ENCODE peak calls at places on chromosomes 13 and 19, in nine cellular contexts. W is nephron progenitor cell, Q is AG10803, N is lung, S is heart right ventricle, X is endothelial cell, D is AG09309, K is hepatocyte, Y is GM20000. I is an unnamed sample.

GRCh38 chr13:83508905-83509304 is 373.4 kb downstream of the SLITRK1 start:
- DNase-seq in S (no peak), K (no peak), Q (no peak), X (no peak), N (no peak), W (no peak), D (no peak), Y (no peak), I (no peak)

GRCh38 chr19:1106841-1107654 is 3.3 kb downstream of the GPX4 start:
- DNase-seq in N (no peak), S (no peak), K (peak), D (no peak), X (no peak), Y (no peak), W (no peak), Q (peak), I (no peak)

GRCh38 chr13:51971520-51972426 is 39.5 kb downstream of the ATP7B start:
- DNase-seq in W (no peak), D (no peak), S (no peak), N (no peak), Y (no peak), Q (no peak), X (no peak), K (no peak), I (no peak)

GRCh38 chr19:2488942-2489731 is 13.2 kb downstream of the GADD45B start:
- DNase-seq in X (peak), K (peak), Q (peak), W (peak), Y (peak), N (peak), D (no peak), S (peak), I (peak)

GRCh38 chr19:17703823-17704463 is 15.3 kb upstream of the MAP1S start:
- DNase-seq in X (peak), D (no peak), S (peak), K (no peak), N (no peak), Y (peak), W (peak), Q (peak), I (peak)

GRCh38 chr19:34430738-34431625 is 2.8 kb downstream of the UBA2 start:
- DNase-seq in S (no peak), D (no peak), N (no peak), W (peak), K (peak), X (peak), Y (peak), Q (peak), I (no peak)

GRCh38 chr19:3413796-3414327 is 47.5 kb downstream of the NFIC start:
- DNase-seq in N (no peak), W (no peak), S (no peak), D (no peak), X (no peak), K (no peak), Y (no peak), Q (no peak), I (peak)

GRCh38 chr19:32165750-32166149 is 179.7 kb upstream of the ZNF507 start:
- DNase-seq in K (no peak), W (no peak), Q (no peak), N (peak), X (no peak), Y (no peak), D (no peak), S (no peak), I (no peak)

GRCh38 chr19:38686530-38686888 is 39.1 kb downstream of the ACTN4 start:
- DNase-seq in Q (no peak), D (no peak), X (no peak), N (no peak), S (no peak), K (no peak), Y (peak), W (no peak), I (no peak)

GRCh38 chr19:16315825-16316505 is 8.7 kb upstream of the KLF2 start:
- DNase-seq in S (peak), W (no peak), N (peak), K (peak), Y (no peak), Q (peak), D (peak), X (no peak), I (no peak)

GRCh38 chr19:16769385-16769784 is 49.7 kb downstream of the NWD1 start:
- DNase-seq in W (no peak), S (no peak), Y (no peak), X (no peak), N (no peak), Q (no peak), D (no peak), K (no peak), I (no peak)

GRCh38 chr19:12778020-12778904 is 2.9 kb upstream of the HOOK2 start:
- DNase-seq in X (peak), Y (peak), K (peak), D (no peak), N (peak), S (peak), W (peak), Q (peak), I (peak)

GRCh38 chr13:106104281-106104901 is 431.1 kb downstream of the EFNB2 start:
- DNase-seq in W (no peak), X (no peak), D (peak), K (peak), N (no peak), Y (no peak), Q (peak), S (no peak), I (no peak)

GRCh38 chr13:33445024-33445423 is 159.5 kb upstream of the STARD13 start:
- DNase-seq in N (no peak), Y (no peak), Q (no peak), W (no peak), D (no peak), X (no peak), K (no peak), S (no peak), I (no peak)

GRCh38 chr19:7830823-7831222 is 805 bp downstream of the EVI5L start:
- DNase-seq in Y (no peak), K (no peak), X (no peak), N (no peak), W (no peak), S (no peak), D (no peak), Q (no peak), I (no peak)

GRCh38 chr13:80297503-80297902 is 43.4 kb downstream of the SPRY2 start:
- DNase-seq in S (no peak), W (no peak), D (no peak), N (no peak), X (no peak), Y (no peak), K (no peak), Q (no peak), I (no peak)

GRCh38 chr19:8057545-8058270 is 5.1 kb downstream of the CCL25 start:
- DNase-seq in K (no peak), Q (no peak), D (no peak), Y (no peak), W (no peak), N (no peak), X (no peak), S (no peak), I (no peak)

GRCh38 chr19:10389863-10390262 is 9.5 kb upstream of the TYK2 start:
- DNase-seq in X (no peak), S (no peak), D (no peak), W (no peak), Q (no peak), N (no peak), K (no peak), Y (peak), I (no peak)

GRCh38 chr13:98365291-98365690 is 188.2 kb upstream of the RNF113B start:
- DNase-seq in K (no peak), W (no peak), D (no peak), S (no peak), N (no peak), X (no peak), Q (peak), Y (no peak), I (no peak)

GRCh38 chr13:96089749-96090239 is at the start of gene HS6ST3:
- DNase-seq in S (peak), W (peak), Q (peak), D (no peak), X (peak), Y (peak), K (no peak), N (no peak), I (peak)

GRCh38 chr13:20359335-20359734 is 127.2 kb upstream of the GJB6 start:
- DNase-seq in Y (no peak), S (no peak), K (no peak), X (no peak), Q (peak), W (no peak), D (peak), N (no peak), I (no peak)

GRCh38 chr13:45280751-45281634 is 60.0 kb downstream of the TPT1 start:
- DNase-seq in X (peak), D (peak), Y (peak), K (peak), W (peak), Q (peak), N (peak), S (peak), I (peak)

GRCh38 chr13:36421447-36421846 is 10.8 kb upstream of the CCNA1 start:
- DNase-seq in Y (no peak), X (no peak), Q (peak), K (no peak), W (no peak), S (no peak), N (no peak), D (no peak), I (no peak)

GRCh38 chr13:58908019-58908679 is 1255.6 kb downstream of the DIAPH3 start:
- DNase-seq in Y (no peak), D (no peak), S (no peak), N (no peak), K (no peak), W (no peak), X (no peak), Q (no peak), I (no peak)

GRCh38 chr13:58906329-58907007 is 1257.3 kb downstream of the DIAPH3 start:
- DNase-seq in K (no peak), X (no peak), N (no peak), Y (no peak), W (no peak), S (no peak), Q (no peak), D (no peak), I (no peak)

DNA sequence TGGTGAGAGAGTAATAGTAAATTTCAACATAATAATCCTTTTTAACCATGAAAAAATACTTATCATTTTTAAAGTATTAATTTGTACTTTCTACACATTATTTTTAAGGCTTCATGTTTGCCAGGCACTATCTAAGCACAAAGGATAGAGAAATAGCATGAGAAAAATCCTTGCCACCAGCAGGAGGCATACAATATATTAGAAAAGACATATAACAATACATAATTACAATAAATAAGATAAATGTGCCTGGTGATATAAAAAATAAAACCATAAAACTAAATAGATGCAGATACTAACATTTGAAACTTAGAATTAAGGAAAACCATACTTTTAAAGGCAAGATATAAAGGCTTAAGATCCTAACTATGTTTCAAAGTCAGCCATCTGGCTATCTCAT is 1256.4 kb downstream of the DIAPH3 start:
- DNase-seq in X (no peak), N (no peak), Q (no peak), W (no peak), Y (no peak), D (no peak), K (no peak), S (no peak), I (no peak)
- TF ChIP-seq CTCF in X (no peak), N (no peak), Q (no peak), W (no peak), Y (no peak), D (no peak), K (no peak), S (no peak), I (no peak)

GRCh38 chr13:46831588-46832194 is 34.7 kb upstream of the ESD start:
- DNase-seq in Q (peak), Y (peak), K (peak), N (peak), D (peak), X (peak), W (peak), S (no peak), I (peak)
- TF ChIP-seq CTCF in Q (peak), Y (peak), K (peak), N (peak), D (peak), X (peak), W (peak), S (peak), I (peak)

GRCh38 chr19:46328079-46328478 is 18.8 kb upstream of the PPP5C start:
- DNase-seq in W (no peak), Y (no peak), N (no peak), K (no peak), D (no peak), Q (no peak), S (no peak), X (no peak), I (no peak)
- TF ChIP-seq CTCF in W (no peak), Y (no peak), N (no peak), K (no peak), D (no peak), Q (no peak), S (no peak), X (no peak), I (no peak)

GRCh38 chr13:99766641-99767045 is 204.9 kb downstream of the ZIC5 start:
- DNase-seq in W (no peak), K (no peak), Y (no peak), X (no peak), Q (no peak), N (no peak), S (no peak), D (no peak), I (no peak)
- TF ChIP-seq CTCF in W (no peak), K (peak), Y (no peak), X (no peak), Q (no peak), N (no peak), S (no peak), D (peak), I (no peak)

GRCh38 chr13:97333983-97334382 is 100.0 kb upstream of the RAP2A start:
- DNase-seq in X (no peak), W (no peak), S (no peak), K (no peak), D (no peak), Y (no peak), Q (no peak), N (no peak), I (no peak)
- TF ChIP-seq CTCF in X (no peak), W (no peak), S (no peak), K (no peak), D (no peak), Y (no peak), Q (no peak), N (no peak), I (no peak)

DNA sequence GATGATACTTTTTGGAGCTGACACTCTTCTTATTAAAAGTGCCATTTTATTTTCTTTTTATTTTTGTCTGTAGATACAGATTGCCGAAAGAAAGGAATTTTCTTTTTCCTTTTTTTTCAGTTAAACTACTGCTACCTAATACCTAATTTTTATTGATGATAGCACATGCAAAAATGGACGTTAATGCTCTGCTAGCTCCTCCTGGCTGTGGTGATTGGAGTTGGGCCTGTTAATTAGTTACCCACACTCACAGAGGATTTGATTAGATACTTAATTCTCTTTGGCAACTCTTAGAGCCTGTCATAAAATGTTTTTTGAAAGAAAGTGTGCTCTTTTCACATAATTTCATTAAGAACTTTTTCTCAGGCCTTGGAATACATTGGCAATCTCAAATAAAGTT is 366.8 kb downstream of the DCT start:
- DNase-seq in W (no peak), S (no peak), N (no peak), K (no peak), Y (no peak), D (no peak), Q (no peak), X (no peak), I (no peak)
- TF ChIP-seq CTCF in W (no peak), S (no peak), N (no peak), K (no peak), Y (no peak), D (no peak), Q (no peak), X (no peak), I (no peak)

I was measured in glutamatergic neuron.